ENCODE peak calls at places on chromosomes 16 and 17, in seven cellular contexts. D, U, M, A, H, S and O are unnamed samples.

GRCh38 chr17:74758846-74759163 is 10.4 kb downstream of the NHERF1 start:
- DNase-seq in S (no peak), H (no peak), D (no peak), A (no peak), U (no peak), M (no peak), O (no peak)

GRCh38 chr16:82456683-82457082 is 170.1 kb upstream of the CDH13 start:
- DNase-seq in A (peak), M (peak), U (peak), H (peak), D (peak), S (peak), O (no peak)

GRCh38 chr16:50306287-50306686 is 39.9 kb downstream of the ADCY7 start:
- DNase-seq in M (no peak), U (no peak), D (no peak), A (peak), S (no peak), H (no peak), O (no peak)

GRCh38 chr17:77356109-77356689 is 215.4 kb downstream of the SEC14L1 start:
- DNase-seq in S (no peak), M (no peak), H (no peak), A (peak), U (no peak), D (no peak), O (no peak)

GRCh38 chr16:591892-592517 is 2.1 kb downstream of the RAB40C start:
- DNase-seq in D (no peak), S (no peak), A (no peak), U (no peak), M (no peak), H (no peak), O (no peak)

GRCh38 chr16:69727916-69728270 is 1.5 kb upstream of the NQO1 start:
- DNase-seq in U (peak), H (no peak), A (no peak), M (peak), D (no peak), S (peak), O (no peak)

GRCh38 chr17:4903051-4903818 is at the start of gene CHRNE:
- DNase-seq in H (no peak), S (peak), A (no peak), M (peak), D (no peak), U (peak), O (peak)

GRCh38 chr16:66898207-66898606 is 17.9 kb downstream of the PDP2 start:
- DNase-seq in U (no peak), M (no peak), H (no peak), D (no peak), A (no peak), S (no peak), O (no peak)

GRCh38 chr17:5203908-5204294 is 12.2 kb upstream of the ZNF594 start:
- DNase-seq in A (no peak), S (no peak), M (no peak), D (no peak), U (no peak), H (no peak), O (no peak)

GRCh38 chr16:31052131-31052530 is 18.8 kb downstream of the STX4 start:
- DNase-seq in D (no peak), M (peak), H (no peak), A (no peak), U (no peak), S (no peak), O (no peak)

GRCh38 chr16:28261916-28262315 is 30.4 kb upstream of the SBK1 start:
- DNase-seq in A (no peak), D (no peak), M (no peak), U (no peak), H (no peak), S (peak), O (no peak)

GRCh38 chr16:71610936-71611871 is 14.8 kb upstream of the MARVELD3 start:
- DNase-seq in D (peak), A (no peak), U (peak), S (peak), M (peak), H (no peak), O (peak)

GRCh38 chr17:78581304-78581703 is 4.1 kb upstream of the DNAH17 start:
- DNase-seq in D (no peak), S (no peak), A (no peak), U (no peak), H (no peak), M (no peak), O (no peak)